ENCODE peak calls at places on chromosomes 2 and 18, in four cellular contexts. One of them, this sample, is unnamed.

GRCh38 chr18:63907649-63908048 is at the start of gene SERPINB10:
- DNase-seq in SK-N-SH: no peak
- DNase-seq in HepG2: no peak
- DNase-seq in HCT116: no peak
- DNase-seq in this sample: no peak

GRCh38 chr18:54119524-54120019 is 104.9 kb downstream of the MBD2 start:
- DNase-seq in HepG2: peak; percentile 55
- DNase-seq in SK-N-SH: peak; percentile 30
- DNase-seq in HCT116: peak; percentile 55
- DNase-seq in this sample: peak; percentile 21

GRCh38 chr2:238495422-238495821 is 68.7 kb downstream of the ASB1 start:
- DNase-seq in HepG2: no peak
- DNase-seq in SK-N-SH: no peak
- DNase-seq in HCT116: no peak
- DNase-seq in this sample: no peak

GRCh38 chr2:23791030-23791429 is 135.9 kb downstream of the ATAD2B start:
- DNase-seq in HCT116: no peak
- DNase-seq in SK-N-SH: no peak
- DNase-seq in HepG2: peak; percentile 6
- DNase-seq in this sample: no peak

GRCh38 chr2:168456526-168457176 is 579 bp downstream of the CERS6 start:
- DNase-seq in HCT116: no peak
- DNase-seq in HepG2: peak; percentile 40
- DNase-seq in SK-N-SH: peak; percentile 82
- DNase-seq in this sample: peak; percentile 65

GRCh38 chr2:172148246-172148645 is 45.5 kb upstream of the DLX2 start:
- DNase-seq in HCT116: no peak
- DNase-seq in SK-N-SH: no peak
- DNase-seq in HepG2: no peak
- DNase-seq in this sample: no peak

GRCh38 chr2:147046473-147046872 is 798.4 kb upstream of the ACVR2A start:
- DNase-seq in HCT116: no peak
- DNase-seq in HepG2: no peak
- DNase-seq in SK-N-SH: no peak
- DNase-seq in this sample: no peak

GRCh38 chr2:26054598-26055348 is 20.9 kb downstream of the RAB10 start:
- DNase-seq in HepG2: no peak
- DNase-seq in SK-N-SH: no peak
- DNase-seq in HCT116: no peak
- DNase-seq in this sample: no peak

GRCh38 chr2:181457741-181458425 is 697 bp downstream of the ITGA4 start:
- DNase-seq in SK-N-SH: peak; percentile 59
- DNase-seq in HCT116: no peak
- DNase-seq in HepG2: no peak
- DNase-seq in this sample: no peak

GRCh38 chr2:191020742-191021381 is 6.9 kb upstream of the STAT1 start:
- DNase-seq in HCT116: no peak
- DNase-seq in SK-N-SH: no peak
- DNase-seq in HepG2: peak; percentile 71
- DNase-seq in this sample: no peak

DNA sequence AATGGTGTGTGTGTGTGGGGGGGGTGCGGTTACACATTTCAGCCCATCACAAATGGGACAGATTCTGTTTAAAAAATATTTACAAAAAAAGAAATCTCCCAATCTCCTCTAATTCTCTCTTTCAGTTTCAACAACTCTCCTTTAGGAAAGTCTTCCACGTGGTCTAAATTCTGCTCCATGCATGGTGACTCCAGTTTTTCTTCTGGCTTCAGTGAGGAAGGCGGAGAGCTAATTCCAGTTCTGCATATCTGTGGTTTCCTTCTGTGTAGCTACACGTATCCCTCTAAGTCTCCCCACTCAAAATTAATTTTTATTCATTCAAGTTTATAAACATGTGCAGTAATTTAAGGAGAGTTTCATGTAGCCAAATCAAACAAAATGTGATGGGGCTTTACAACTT is 111.6 kb downstream of the SLC4A3 start:
- DNase-seq in HCT116: no peak
- DNase-seq in SK-N-SH: no peak
- DNase-seq in HepG2: no peak
- DNase-seq in this sample: no peak
- TF ChIP-seq ELF1 in HCT116: no peak
- TF ChIP-seq ELF1 in SK-N-SH: no peak
- TF ChIP-seq ELF1 in HepG2: no peak
- TF ChIP-seq ELF1 in this sample: no peak

DNA sequence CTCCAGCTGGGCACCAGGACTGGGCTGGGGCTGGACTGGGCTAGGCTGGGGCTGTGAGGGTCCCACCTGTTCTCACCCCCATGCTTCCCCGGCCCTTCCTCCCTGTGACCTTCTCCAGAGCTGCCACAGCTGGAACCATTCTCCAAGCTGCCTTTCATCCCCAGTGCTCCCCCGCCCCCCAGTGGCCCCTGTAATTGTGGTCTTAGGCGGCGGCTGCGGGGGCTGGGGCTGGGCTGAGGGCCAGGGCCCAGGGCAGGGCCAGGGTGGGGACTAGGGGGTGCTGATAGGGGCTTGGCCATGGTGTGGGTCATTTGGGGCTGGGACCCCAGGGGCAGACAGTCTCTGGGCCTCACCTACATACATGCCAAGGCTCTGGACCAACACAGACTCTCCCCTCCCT is 2.8 kb upstream of the WNT10A start:
- DNase-seq in HCT116: no peak
- DNase-seq in HepG2: no peak
- DNase-seq in SK-N-SH: no peak
- DNase-seq in this sample: no peak
- TF ChIP-seq YY1 in HCT116: no peak
- TF ChIP-seq YY1 in HepG2: no peak
- TF ChIP-seq YY1 in SK-N-SH: no peak
- TF ChIP-seq YY1 in this sample: no peak

GRCh38 chr2:10534514-10535250 is 86.6 kb upstream of the ODC1 start:
- DNase-seq in HepG2: peak; percentile 49
- DNase-seq in SK-N-SH: no peak
- DNase-seq in HCT116: no peak
- DNase-seq in this sample: no peak

GRCh38 chr2:10531874-10532273 is 83.7 kb upstream of the ODC1 start:
- DNase-seq in HepG2: no peak
- DNase-seq in SK-N-SH: no peak
- DNase-seq in HCT116: no peak
- DNase-seq in this sample: no peak

GRCh38 chr2:10532631-10533101 is 84.5 kb upstream of the ODC1 start:
- DNase-seq in HCT116: no peak
- DNase-seq in HepG2: no peak
- DNase-seq in SK-N-SH: no peak
- DNase-seq in this sample: no peak

GRCh38 chr2:10535703-10536102 is 87.6 kb upstream of the ODC1 start:
- DNase-seq in HCT116: no peak
- DNase-seq in HepG2: no peak
- DNase-seq in SK-N-SH: no peak
- DNase-seq in this sample: no peak

GRCh38 chr2:10533811-10534321 is 85.7 kb upstream of the ODC1 start:
- DNase-seq in SK-N-SH: no peak
- DNase-seq in HCT116: no peak
- DNase-seq in HepG2: no peak
- DNase-seq in this sample: no peak
- TF ChIP-seq ELF1 in SK-N-SH: no peak
- TF ChIP-seq ELF1 in HCT116: no peak
- TF ChIP-seq ELF1 in HepG2: no peak
- TF ChIP-seq ELF1 in this sample: no peak

GRCh38 chr2:137806102-137806805 is 158.0 kb upstream of the HNMT start:
- DNase-seq in HepG2: no peak
- DNase-seq in SK-N-SH: no peak
- DNase-seq in HCT116: no peak
- DNase-seq in this sample: no peak

GRCh38 chr2:137809252-137809651 is 155.0 kb upstream of the HNMT start:
- DNase-seq in HepG2: no peak
- DNase-seq in HCT116: no peak
- DNase-seq in SK-N-SH: no peak
- DNase-seq in this sample: no peak

GRCh38 chr2:137813176-137813575 is 151.1 kb upstream of the HNMT start:
- DNase-seq in SK-N-SH: no peak
- DNase-seq in HCT116: no peak
- DNase-seq in HepG2: no peak
- DNase-seq in this sample: no peak

GRCh38 chr2:137809837-137810236 is 154.4 kb upstream of the HNMT start:
- DNase-seq in HCT116: no peak
- DNase-seq in SK-N-SH: no peak
- DNase-seq in HepG2: no peak
- DNase-seq in this sample: no peak
- TF ChIP-seq YY1 in HCT116: no peak
- TF ChIP-seq YY1 in SK-N-SH: no peak
- TF ChIP-seq YY1 in HepG2: no peak
- TF ChIP-seq YY1 in this sample: no peak

GRCh38 chr2:64175419-64176197 is 31.4 kb upstream of the PELI1 start:
- DNase-seq in HepG2: no peak
- DNase-seq in HCT116: no peak
- DNase-seq in SK-N-SH: no peak
- DNase-seq in this sample: no peak

GRCh38 chr2:64177315-64177714 is 33.1 kb upstream of the PELI1 start:
- DNase-seq in SK-N-SH: peak; percentile 33
- DNase-seq in HCT116: no peak
- DNase-seq in HepG2: no peak
- DNase-seq in this sample: no peak

GRCh38 chr2:64179582-64180321 is 35.5 kb upstream of the PELI1 start:
- DNase-seq in HepG2: no peak
- DNase-seq in HCT116: no peak
- DNase-seq in SK-N-SH: no peak
- DNase-seq in this sample: no peak
- TF ChIP-seq ELF1 in HepG2: no peak
- TF ChIP-seq ELF1 in HCT116: no peak
- TF ChIP-seq ELF1 in SK-N-SH: no peak
- TF ChIP-seq ELF1 in this sample: no peak

GRCh38 chr2:205903549-205904129 is 182.3 kb downstream of the INO80D start:
- DNase-seq in HepG2: peak; percentile 79
- DNase-seq in HCT116: peak; percentile 51
- DNase-seq in SK-N-SH: peak; percentile 57
- DNase-seq in this sample: peak; percentile 25
- TF ChIP-seq YY1 in HepG2: no peak
- TF ChIP-seq YY1 in HCT116: no peak
- TF ChIP-seq YY1 in SK-N-SH: no peak
- TF ChIP-seq YY1 in this sample: no peak

GRCh38 chr18:62493033-62493862 is 29.6 kb upstream of the ZCCHC2 start:
- DNase-seq in SK-N-SH: no peak
- DNase-seq in HCT116: no peak
- DNase-seq in HepG2: no peak
- DNase-seq in this sample: no peak

GRCh38 chr18:62487161-62487560 is 35.7 kb upstream of the ZCCHC2 start:
- DNase-seq in HepG2: no peak
- DNase-seq in HCT116: no peak
- DNase-seq in SK-N-SH: no peak
- DNase-seq in this sample: no peak

GRCh38 chr18:62494764-62495163 is 28.1 kb upstream of the ZCCHC2 start:
- DNase-seq in HepG2: no peak
- DNase-seq in SK-N-SH: no peak
- DNase-seq in HCT116: no peak
- DNase-seq in this sample: no peak

GRCh38 chr18:62486290-62486964 is 36.4 kb upstream of the ZCCHC2 start:
- DNase-seq in HepG2: peak; percentile 69
- DNase-seq in HCT116: peak; percentile 94
- DNase-seq in SK-N-SH: no peak
- DNase-seq in this sample: peak; percentile 36

GRCh38 chr18:62490967-62491366 is 31.9 kb upstream of the ZCCHC2 start:
- DNase-seq in HCT116: no peak
- DNase-seq in HepG2: no peak
- DNase-seq in SK-N-SH: no peak
- DNase-seq in this sample: no peak
- TF ChIP-seq ELF1 in HCT116: no peak
- TF ChIP-seq ELF1 in HepG2: no peak
- TF ChIP-seq ELF1 in SK-N-SH: no peak
- TF ChIP-seq ELF1 in this sample: no peak

DNA sequence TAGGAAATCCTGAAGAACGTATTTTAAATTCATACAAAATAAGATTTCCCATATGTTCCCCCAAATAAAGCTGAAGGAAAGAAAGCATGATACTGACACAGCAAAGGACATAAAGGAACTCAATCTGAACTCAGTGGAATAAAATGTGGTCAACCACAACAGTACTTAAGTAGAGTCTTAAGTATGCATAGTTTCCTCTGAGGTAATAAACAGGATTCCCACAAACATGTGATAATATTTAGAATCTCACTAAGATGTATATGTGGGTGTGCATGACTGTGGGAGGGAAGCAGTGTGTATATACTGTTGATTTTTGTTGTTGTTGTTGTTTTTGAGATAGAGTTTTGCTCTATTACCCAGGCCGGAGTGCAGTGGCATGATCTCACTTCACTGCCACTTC is 69.3 kb downstream of the NOL10 start:
- DNase-seq in HCT116: no peak
- DNase-seq in SK-N-SH: no peak
- DNase-seq in HepG2: no peak
- DNase-seq in this sample: no peak
- TF ChIP-seq YY1 in HCT116: no peak
- TF ChIP-seq YY1 in SK-N-SH: no peak
- TF ChIP-seq YY1 in HepG2: no peak
- TF ChIP-seq YY1 in this sample: no peak

GRCh38 chr2:201777869-201778268 is 2.9 kb downstream of the ALS2 start:
- DNase-seq in HepG2: no peak
- DNase-seq in SK-N-SH: no peak
- DNase-seq in HCT116: no peak
- DNase-seq in this sample: no peak
- TF ChIP-seq ELF1 in HepG2: no peak
- TF ChIP-seq ELF1 in SK-N-SH: no peak
- TF ChIP-seq ELF1 in HCT116: no peak
- TF ChIP-seq ELF1 in this sample: no peak

GRCh38 chr2:226782092-226782713 is 17.4 kb downstream of the IRS1 start:
- DNase-seq in HepG2: no peak
- DNase-seq in HCT116: no peak
- DNase-seq in SK-N-SH: no peak
- DNase-seq in this sample: no peak
- TF ChIP-seq YY1 in HepG2: no peak
- TF ChIP-seq YY1 in HCT116: no peak
- TF ChIP-seq YY1 in SK-N-SH: no peak
- TF ChIP-seq YY1 in this sample: no peak